ENCODE peak calls at places on chromosomes 1 and 21, in eight cellular contexts. W is HepG2, O is WERI-Rb-1, V is ovary, I is pancreas, Y is thoracic aorta, T is IMR-90, N is heart left ventricle. H is an unnamed sample.

GRCh38 chr21:15309721-15310120 is 244.9 kb upstream of the NRIP1 start:
- DNase-seq in N (peak), T (no peak), V (peak), W (no peak), Y (no peak), I (no peak), O (no peak), H (no peak)

GRCh38 chr1:85894651-85895050 is 186.4 kb upstream of the ZNHIT6 start:
- DNase-seq in Y (no peak), T (peak), N (no peak), O (peak), I (no peak), V (peak), W (peak), H (no peak)

GRCh38 chr1:184910596-184910995 is 63.7 kb downstream of the NIBAN1 start:
- DNase-seq in I (no peak), V (no peak), T (peak), O (no peak), N (peak), Y (peak), W (no peak), H (peak)

GRCh38 chr1:37429038-37429437 is 45.3 kb upstream of the ZC3H12A start:
- DNase-seq in I (no peak), T (no peak), Y (no peak), V (no peak), N (no peak), W (no peak), O (no peak), H (no peak)

GRCh38 chr1:208542309-208542708 is 298.1 kb upstream of the PLXNA2 start:
- DNase-seq in V (no peak), W (no peak), O (no peak), N (no peak), Y (no peak), T (no peak), I (no peak), H (no peak)

GRCh38 chr1:211490821-211491415 is 1.0 kb downstream of the RD3 start:
- DNase-seq in W (no peak), I (no peak), O (peak), V (no peak), Y (no peak), N (no peak), T (no peak), H (no peak)

GRCh38 chr1:163538682-163539081 is 216.9 kb downstream of the NUF2 start:
- DNase-seq in O (peak), V (no peak), T (no peak), N (no peak), Y (no peak), I (no peak), W (no peak), H (no peak)

GRCh38 chr21:28671549-28672195 is 321.0 kb downstream of the LTN1 start:
- DNase-seq in V (no peak), Y (no peak), W (no peak), T (no peak), O (no peak), N (no peak), I (no peak), H (no peak)

GRCh38 chr1:98468111-98468717 is 193.3 kb upstream of the SNX7 start:
- DNase-seq in V (no peak), Y (no peak), W (peak), N (no peak), I (no peak), O (no peak), T (peak), H (no peak)

GRCh38 chr21:45347712-45348477 is 57.1 kb upstream of the COL18A1 start:
- DNase-seq in N (no peak), O (no peak), W (no peak), T (no peak), Y (no peak), V (no peak), I (peak), H (no peak)

GRCh38 chr1:36217667-36218066 is 6.6 kb upstream of the THRAP3 start:
- DNase-seq in W (no peak), V (no peak), Y (no peak), I (no peak), O (no peak), T (peak), N (no peak), H (no peak)

GRCh38 chr1:116911779-116912469 is 2.2 kb downstream of the PTGFRN start:
- DNase-seq in V (no peak), Y (no peak), W (no peak), N (no peak), I (no peak), T (no peak), O (peak), H (no peak)

GRCh38 chr1:158115126-158115525 is 65.6 kb upstream of the CD1D start:
- DNase-seq in I (no peak), W (no peak), Y (no peak), V (no peak), T (no peak), O (no peak), N (no peak), H (no peak)

GRCh38 chr1:214380986-214381695 is 100.2 kb downstream of the SMYD2 start:
- DNase-seq in V (no peak), Y (no peak), W (no peak), N (no peak), T (no peak), O (no peak), I (no peak), H (no peak)

GRCh38 chr21:18646114-18646513 is 242.5 kb upstream of the TMPRSS15 start:
- DNase-seq in W (no peak), O (no peak), V (no peak), N (no peak), T (no peak), I (no peak), Y (no peak), H (no peak)

GRCh38 chr1:66478116-66478515 is 55.8 kb upstream of the SGIP1 start:
- DNase-seq in Y (no peak), W (no peak), T (peak), N (no peak), O (no peak), V (no peak), I (no peak), H (no peak)

DNA sequence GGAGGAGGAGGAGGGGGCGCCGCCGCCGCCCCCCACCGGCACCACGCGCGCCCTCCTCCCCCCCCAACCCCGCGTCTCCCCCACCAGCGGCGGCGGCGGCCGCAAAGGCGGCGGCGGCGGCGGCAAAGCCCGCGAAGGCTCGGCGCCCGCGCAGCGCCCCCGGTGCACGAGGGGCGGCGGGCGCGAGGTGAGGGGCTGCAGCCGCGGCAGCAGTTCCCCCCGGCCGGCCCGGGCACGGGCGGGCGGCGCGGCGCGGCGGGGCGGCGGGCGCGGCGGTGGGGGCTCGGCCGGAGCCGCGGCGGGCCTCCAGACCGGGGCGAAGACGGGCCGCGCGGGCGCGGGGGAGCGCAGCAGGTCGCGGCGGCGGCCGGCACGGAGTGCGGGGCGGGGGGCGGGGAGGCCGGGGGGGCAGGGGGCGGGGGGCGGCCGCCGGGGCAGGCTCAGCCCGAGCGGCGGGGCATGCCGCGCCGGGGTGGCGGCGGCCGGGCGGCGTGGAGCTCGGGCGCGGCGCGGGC is 393 bp downstream of the IRF2BP2 start:
- DNase-seq in Y (no peak), I (no peak), N (no peak), O (peak), W (no peak), V (no peak), T (no peak), H (no peak)
- H3K27ac ChIP-seq in Y (peak), I (peak), N (peak), O (peak), W (peak), V (peak), T (peak), H (peak)

DNA sequence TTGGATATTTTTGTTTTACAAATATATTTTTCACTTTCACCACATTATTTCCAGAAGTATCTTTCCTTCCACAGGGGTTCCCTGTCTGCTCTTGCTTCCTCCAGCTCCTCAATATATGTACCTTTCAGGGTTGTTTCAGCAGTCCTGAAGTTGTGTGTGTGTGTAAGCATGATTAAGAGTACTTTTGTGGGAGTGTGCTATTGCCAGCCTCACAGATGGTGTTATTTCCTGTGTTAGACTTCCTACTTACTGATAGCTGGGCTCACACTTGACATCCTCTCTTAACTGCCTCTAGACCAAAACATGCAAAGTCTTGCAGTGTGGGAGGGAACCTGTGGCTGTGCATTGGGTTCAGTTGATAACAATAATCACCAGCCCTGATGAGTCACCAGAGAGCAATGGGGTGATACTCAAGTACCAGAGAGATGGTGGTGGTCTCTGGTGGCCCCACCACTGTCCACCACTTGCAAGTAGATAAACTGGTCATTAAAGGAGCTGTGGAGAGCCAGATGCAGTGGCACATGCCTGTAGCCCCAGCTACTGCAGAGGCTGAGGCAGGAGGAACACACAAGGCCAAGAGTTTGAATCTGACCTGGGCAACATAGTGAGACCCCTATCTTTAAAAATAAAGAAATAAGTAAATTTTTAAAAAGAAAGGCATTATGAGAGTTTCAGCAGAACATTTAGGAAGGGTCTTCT is 126.7 kb downstream of the NR5A2 start:
- DNase-seq in W (no peak), I (no peak), T (peak), V (no peak), N (no peak), O (no peak), Y (no peak), H (no peak)
- TF ChIP-seq CTCF in W (no peak), I (no peak), T (no peak), V (no peak), N (no peak), O (no peak), Y (no peak), H (no peak)

GRCh38 chr1:202805886-202806511 is 2.2 kb downstream of the KDM5B start:
- DNase-seq in T (peak), W (no peak), V (no peak), I (no peak), Y (no peak), O (no peak), N (no peak), H (no peak)
- H3K27ac ChIP-seq in T (peak), W (peak), V (no peak), I (peak), Y (no peak), O (peak), N (no peak), H (peak)

GRCh38 chr1:96845464-96845863 is 123.9 kb downstream of the PTBP2 start:
- DNase-seq in N (no peak), W (peak), T (no peak), V (no peak), Y (no peak), O (peak), I (peak), H (no peak)
- TF ChIP-seq CTCF in N (peak), W (peak), T (peak), V (no peak), Y (no peak), O (peak), I (peak), H (peak)

GRCh38 chr21:42188663-42189062 is 30.3 kb upstream of the ABCG1 start:
- DNase-seq in T (no peak), O (no peak), W (no peak), Y (no peak), N (no peak), V (no peak), I (no peak), H (no peak)

GRCh38 chr21:42191064-42191463 is 27.9 kb upstream of the ABCG1 start:
- DNase-seq in I (no peak), Y (no peak), O (no peak), V (no peak), W (no peak), T (no peak), N (no peak), H (no peak)

GRCh38 chr21:42191978-42192595 is 26.9 kb upstream of the ABCG1 start:
- DNase-seq in V (no peak), N (no peak), W (no peak), I (no peak), O (no peak), T (no peak), Y (no peak), H (no peak)

GRCh38 chr21:42189860-42190491 is 29.0 kb upstream of the ABCG1 start:
- DNase-seq in V (no peak), N (no peak), W (no peak), T (no peak), Y (no peak), O (no peak), I (no peak), H (no peak)

DNA sequence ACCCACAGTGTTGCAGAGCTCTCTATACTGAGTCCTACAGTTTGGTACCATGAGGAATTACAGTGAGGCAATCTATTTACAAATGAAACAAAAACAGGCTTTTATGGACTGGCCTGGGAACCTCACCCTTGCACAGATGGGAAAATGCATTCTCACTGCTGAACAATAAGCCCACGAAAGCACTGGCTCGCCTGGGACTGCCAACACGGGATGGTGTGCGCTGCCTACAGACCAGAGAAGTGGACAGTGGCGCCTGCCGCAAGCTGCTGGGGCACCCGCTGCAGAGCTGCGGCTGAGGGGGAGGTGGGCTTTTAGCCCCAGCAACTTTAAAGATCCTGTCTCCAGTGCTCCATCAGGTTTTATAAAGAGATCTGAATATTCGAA is 28.5 kb upstream of the ABCG1 start:
- DNase-seq in V (no peak), W (no peak), I (no peak), Y (no peak), N (no peak), T (no peak), O (no peak), H (no peak)
- H3K27ac ChIP-seq in V (no peak), W (no peak), I (no peak), Y (no peak), N (no peak), T (no peak), O (no peak), H (no peak)

H was measured in suprapubic skin.